ENCODE peak calls at places on chromosome 13, in nine cellular contexts. H is breast epithelium; K is PC-9; I is left lung; S is naive thymus-derived CD4-positive, alpha-beta T cell; A is fibroblast of lung; Z is osteoblast; U is CD4-positive, CD25-positive, alpha-beta regulatory T cell; L is IMR-90. J is an unnamed sample. For H3K36me3, the result is how much of the 10 kb centered on the place peaks cover.

GRCh38 chr13:73169971-73170370 is 111.2 kb downstream of the KLF5 start:
- DNase-seq in H (no peak), K (no peak), I (no peak), S (no peak), A (no peak), Z (no peak), U (no peak), L (no peak), J (no peak)

GRCh38 chr13:43268632-43269031 is 245.2 kb downstream of the DNAJC15 start:
- DNase-seq in H (no peak), K (no peak), I (no peak), S (no peak), A (no peak), Z (no peak), U (no peak), L (no peak), J (no peak)

GRCh38 chr13:50592412-50593145 is 250.9 kb downstream of the DLEU7 start:
- DNase-seq in H (no peak), K (no peak), I (no peak), S (no peak), A (peak), Z (peak), U (no peak), L (peak), J (no peak)

GRCh38 chr13:44004881-44005280 is 125.2 kb downstream of the LACC1 start:
- DNase-seq in H (no peak), K (no peak), I (no peak), S (no peak), A (peak), Z (peak), U (no peak), L (peak), J (no peak)

GRCh38 chr13:29679357-29680050 is 84.0 kb upstream of the SLC7A1 start:
- DNase-seq in H (no peak), K (no peak), I (no peak), S (no peak), A (no peak), Z (no peak), U (no peak), L (no peak), J (no peak)

GRCh38 chr13:43126420-43126819 is 103.0 kb downstream of the DNAJC15 start:
- DNase-seq in H (no peak), K (no peak), I (no peak), S (no peak), A (no peak), Z (no peak), U (no peak), L (no peak), J (no peak)

GRCh38 chr13:105971312-105971711 is 564.1 kb downstream of the EFNB2 start:
- DNase-seq in H (no peak), K (no peak), I (no peak), S (no peak), A (no peak), Z (no peak), U (no peak), L (no peak), J (no peak)

GRCh38 chr13:39779337-39780270 is 124.1 kb downstream of the COG6 start:
- DNase-seq in H (no peak), K (no peak), I (no peak), S (no peak), A (peak), Z (no peak), U (no peak), L (peak), J (no peak)

GRCh38 chr13:29906432-29907011 is 56.1 kb upstream of the UBL3 start:
- DNase-seq in H (no peak), K (no peak), I (no peak), S (no peak), A (no peak), Z (no peak), U (no peak), L (no peak), J (no peak)

GRCh38 chr13:31038834-31039552 is 106.5 kb downstream of the TEX26 start:
- DNase-seq in H (no peak), K (no peak), I (no peak), S (no peak), A (peak), Z (peak), U (no peak), L (peak), J (no peak)

GRCh38 chr13:80924596-80924995 is 583.7 kb upstream of the SPRY2 start:
- DNase-seq in H (no peak), K (no peak), I (no peak), S (no peak), A (peak), Z (no peak), U (no peak), L (no peak), J (no peak)

GRCh38 chr13:29436721-29437250 is 158.7 kb downstream of the SLC7A1 start:
- DNase-seq in H (no peak), K (no peak), I (no peak), S (no peak), A (no peak), Z (no peak), U (no peak), L (no peak), J (no peak)

GRCh38 chr13:97422118-97423054 is 11.6 kb upstream of the RAP2A start:
- DNase-seq in H (no peak), K (no peak), I (no peak), S (no peak), A (no peak), Z (no peak), U (no peak), L (no peak), J (no peak)

GRCh38 chr13:112213467-112214245 is 146.7 kb downstream of the SOX1 start:
- DNase-seq in H (peak), K (no peak), I (no peak), S (no peak), A (no peak), Z (no peak), U (no peak), L (no peak), J (no peak)

GRCh38 chr13:36072127-36072526 is 59.1 kb downstream of the DCLK1 start:
- DNase-seq in H (no peak), K (no peak), I (no peak), S (no peak), A (no peak), Z (no peak), U (no peak), L (no peak), J (no peak)

GRCh38 chr13:31890946-31891345 is 140.6 kb upstream of the FRY start:
- DNase-seq in H (no peak), K (no peak), I (no peak), S (no peak), A (no peak), Z (no peak), U (no peak), L (no peak), J (no peak)

GRCh38 chr13:26978081-26978860 is 193.3 kb downstream of the USP12 start:
- DNase-seq in H (no peak), K (no peak), I (no peak), S (no peak), A (no peak), Z (no peak), U (no peak), L (no peak), J (no peak)

GRCh38 chr13:92537485-92537884 is 689.1 kb upstream of the GPC6 start:
- DNase-seq in H (no peak), K (no peak), I (no peak), S (no peak), A (no peak), Z (no peak), U (no peak), L (no peak), J (no peak)

GRCh38 chr13:99619207-99619606 is 117.9 kb downstream of the TM9SF2 start:
- DNase-seq in H (no peak), K (no peak), I (no peak), S (no peak), A (no peak), Z (no peak), U (no peak), L (no peak), J (no peak)

GRCh38 chr13:100546713-100547405 is 41.7 kb downstream of the GGACT start:
- DNase-seq in H (no peak), K (no peak), I (peak), S (no peak), A (no peak), Z (peak), U (no peak), L (no peak), J (no peak)

GRCh38 chr13:40390290-40391008 is 276.0 kb downstream of the FOXO1 start:
- DNase-seq in H (no peak), K (no peak), I (no peak), S (no peak), A (no peak), Z (no peak), U (no peak), L (no peak), J (no peak)

GRCh38 chr13:76735641-76736040 is 150.6 kb downstream of the KCTD12 start:
- DNase-seq in H (no peak), K (no peak), I (no peak), S (no peak), A (no peak), Z (no peak), U (no peak), L (no peak), J (no peak)

GRCh38 chr13:29953542-29953941 is 103.1 kb upstream of the UBL3 start:
- DNase-seq in H (no peak), K (no peak), I (no peak), S (no peak), A (no peak), Z (no peak), U (no peak), L (no peak), J (no peak)

GRCh38 chr13:48304132-48304876 is 753 bp downstream of the RB1 start:
- DNase-seq in H (peak), K (peak), I (no peak), S (no peak), A (peak), Z (peak), U (no peak), L (peak), J (no peak)

GRCh38 chr13:102724923-102725322 is 30.1 kb upstream of the METTL21C start:
- DNase-seq in H (no peak), K (peak), I (no peak), S (no peak), A (peak), Z (peak), U (no peak), L (peak), J (no peak)

GRCh38 chr13:27168870-27169525 is 2.6 kb downstream of the USP12 start:
- DNase-seq in H (no peak), K (no peak), I (no peak), S (no peak), A (no peak), Z (peak), U (no peak), L (peak), J (no peak)

GRCh38 chr13:94825507-94825906 is 113.2 kb upstream of the SOX21 start:
- DNase-seq in H (peak), K (no peak), I (no peak), S (no peak), A (peak), Z (no peak), U (no peak), L (no peak), J (no peak)

GRCh38 chr13:94641432-94641941 is 39.8 kb downstream of the GPR180 start:
- DNase-seq in H (no peak), K (no peak), I (no peak), S (no peak), A (peak), Z (peak), U (no peak), L (peak), J (no peak)

GRCh38 chr13:35549481-35549880 is 73.0 kb upstream of the MAB21L1 start:
- DNase-seq in H (no peak), K (peak), I (no peak), S (no peak), A (peak), Z (peak), U (no peak), L (peak), J (no peak)

GRCh38 chr13:103431880-103432279 is 365.7 kb upstream of the SLC10A2 start:
- DNase-seq in H (no peak), K (no peak), I (no peak), S (no peak), A (no peak), Z (no peak), U (no peak), L (no peak), J (no peak)

GRCh38 chr13:101655435-101655834 is 203.0 kb downstream of the ITGBL1 start:
- DNase-seq in H (no peak), K (no peak), I (no peak), S (no peak), A (no peak), Z (no peak), U (no peak), L (no peak), J (no peak)

GRCh38 chr13:109479534-109479933 is 306.8 kb downstream of the IRS2 start:
- DNase-seq in H (no peak), K (no peak), I (no peak), S (no peak), A (no peak), Z (no peak), U (no peak), L (no peak), J (no peak)

GRCh38 chr13:27037571-27037970 is 134.0 kb downstream of the USP12 start:
- DNase-seq in H (no peak), K (no peak), I (no peak), S (no peak), A (no peak), Z (no peak), U (no peak), L (no peak), J (no peak)

GRCh38 chr13:78603240-78603947 is at the start of gene POU4F1:
- DNase-seq in H (no peak), K (no peak), I (peak), S (no peak), A (peak), Z (peak), U (peak), L (peak), J (no peak)

GRCh38 chr13:70842062-70842644 is 733.9 kb upstream of the KLHL1 start:
- DNase-seq in H (no peak), K (no peak), I (no peak), S (no peak), A (no peak), Z (no peak), U (no peak), L (no peak), J (no peak)

GRCh38 chr13:41709511-41709910 is 251.4 kb downstream of the VWA8 start:
- DNase-seq in H (no peak), K (no peak), I (no peak), S (no peak), A (no peak), Z (no peak), U (no peak), L (peak), J (no peak)
- H3K27ac ChIP-seq in H (peak), K (no peak), I (no peak), S (no peak), A (no peak), Z (no peak), U (no peak), L (no peak), J (peak)

DNA sequence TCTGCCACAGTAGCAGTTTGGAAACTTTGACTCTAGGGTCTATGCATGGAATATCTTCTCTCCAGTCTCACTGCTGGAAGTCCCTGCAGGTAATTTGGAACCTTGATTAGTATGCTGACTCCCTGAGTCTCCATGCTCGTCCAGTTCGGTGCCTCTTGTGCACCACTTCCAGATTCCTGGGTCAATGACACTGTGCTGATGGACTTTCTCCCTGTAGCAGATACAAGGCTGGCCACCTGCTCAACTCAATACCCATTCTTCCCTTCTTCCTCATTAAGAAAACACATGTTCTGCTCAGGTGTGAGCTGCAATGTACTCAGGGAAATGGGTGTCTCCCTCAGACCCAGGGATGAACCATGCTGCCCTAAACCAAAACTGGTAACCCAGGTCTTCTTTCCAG is 99.1 kb downstream of the KL start:
- DNase-seq in H (no peak), K (no peak), I (no peak), S (no peak), A (no peak), Z (no peak), U (no peak), L (no peak), J (no peak)
- H3K36me3 ChIP-seq in H (under half), K (under half), I (half or more), S (under half), A (under half), Z (half or more), U (under half), L (half or more), J (under half)

DNA sequence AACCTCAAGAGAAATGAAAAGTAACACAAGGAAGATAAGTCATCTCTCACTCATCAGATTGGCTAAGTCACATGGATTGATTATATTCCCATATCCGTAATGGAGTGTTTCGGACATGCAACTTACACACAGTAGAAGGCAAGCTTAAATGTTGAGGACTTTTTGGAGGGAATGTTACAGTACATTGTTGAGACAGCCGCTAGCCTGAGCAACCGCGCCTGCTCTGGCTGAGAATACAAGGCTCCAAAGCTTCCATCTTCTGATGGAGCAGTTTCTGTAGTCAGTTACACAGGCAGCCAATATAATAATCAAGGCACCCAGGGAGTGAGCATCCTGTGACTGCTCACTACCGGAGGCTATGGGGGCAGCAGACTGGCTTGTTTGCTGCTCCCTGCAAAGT is 1.0 kb upstream of the CRYL1 start:
- DNase-seq in H (no peak), K (no peak), I (no peak), S (no peak), A (peak), Z (peak), U (no peak), L (peak), J (no peak)
- H3K27ac ChIP-seq in H (no peak), K (peak), I (peak), S (peak), A (peak), Z (peak), U (peak), L (no peak), J (no peak)

GRCh38 chr13:114033541-114034315 is 59.9 kb upstream of the C13orf46 start:
- DNase-seq in H (no peak), K (no peak), I (no peak), S (no peak), A (no peak), Z (no peak), U (no peak), L (no peak), J (no peak)
- H3K36me3 ChIP-seq in H (under half), K (under half), I (under half), S (half or more), A (under half), Z (under half), U (half or more), L (under half), J (under half)

GRCh38 chr13:45055902-45056648 is 64.2 kb upstream of the GTF2F2 start:
- DNase-seq in H (peak), K (no peak), I (no peak), S (no peak), A (peak), Z (no peak), U (no peak), L (peak), J (no peak)
- H3K27ac ChIP-seq in H (peak), K (peak), I (no peak), S (no peak), A (peak), Z (peak), U (no peak), L (peak), J (peak)

DNA sequence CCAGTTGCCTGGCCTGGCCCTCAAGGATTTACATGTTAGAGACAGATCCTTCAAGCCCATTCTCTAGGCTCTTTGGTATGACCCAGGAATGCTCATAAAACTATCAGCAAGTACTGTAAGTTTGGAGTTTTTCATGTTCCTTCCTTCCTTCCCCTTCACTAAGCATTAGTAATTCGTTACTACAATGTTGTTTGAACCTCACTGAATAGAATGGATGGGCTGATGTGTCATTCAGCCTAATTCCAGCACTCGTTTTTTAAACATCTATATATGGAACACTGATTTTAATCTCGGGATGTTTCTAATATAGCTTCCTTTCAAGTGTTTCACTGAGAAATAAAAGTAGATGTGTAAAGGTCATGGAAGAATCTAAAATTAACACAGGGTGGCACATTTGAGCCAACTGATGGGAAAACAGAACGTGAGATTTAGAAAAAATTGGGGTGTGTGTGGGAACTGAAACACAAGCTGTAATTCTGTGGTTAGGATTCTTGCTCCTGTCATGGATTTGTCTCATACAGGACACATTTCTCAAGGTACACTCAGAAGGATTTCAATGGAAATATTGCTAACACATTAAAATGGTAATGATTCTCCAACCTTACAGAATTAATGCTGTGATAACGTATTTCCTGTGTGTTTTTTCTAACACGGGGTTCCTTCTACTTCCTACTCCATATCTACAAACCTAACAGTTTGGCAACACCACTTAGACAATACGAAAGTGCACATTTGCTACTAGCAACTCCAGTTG is 93.4 kb downstream of the FLT1 start:
- DNase-seq in H (no peak), K (no peak), I (no peak), S (no peak), A (peak), Z (peak), U (no peak), L (peak), J (no peak)
- H3K36me3 ChIP-seq in H (under half), K (under half), I (under half), S (under half), A (under half), Z (under half), U (under half), L (under half), J (under half)

J was measured in thoracic aorta.